ENCODE peak calls at places on chromosomes 7 and 10, in five cellular contexts. G, S, U, F and L are unnamed samples.

GRCh38 chr7:3063016-3063753 is 19.5 kb upstream of the CARD11 start:
- DNase-seq in G (peak), S (no peak), U (no peak), F (no peak), L (peak)

GRCh38 chr7:90387470-90388240 is 15.6 kb upstream of the CLDN12 start:
- DNase-seq in G (no peak), S (no peak), U (no peak), F (no peak), L (no peak)

GRCh38 chr10:123704812-123705211 is 38.7 kb downstream of the GPR26 start:
- DNase-seq in G (no peak), S (no peak), U (no peak), F (no peak), L (no peak)

GRCh38 chr10:34454590-34455289 is 360.4 kb downstream of the PARD3 start:
- DNase-seq in G (no peak), S (no peak), U (no peak), F (no peak), L (no peak)

GRCh38 chr7:830069-830468 is 2.2 kb upstream of the SUN1 start:
- DNase-seq in G (no peak), S (no peak), U (no peak), F (no peak), L (no peak)

GRCh38 chr10:94997763-94998174 is 59.3 kb downstream of the CYP2C9 start:
- DNase-seq in G (no peak), S (no peak), U (no peak), F (no peak), L (no peak)

GRCh38 chr7:6093375-6093774 is 62.2 kb downstream of the ANKRD61 start:
- DNase-seq in G (no peak), S (no peak), U (no peak), F (no peak), L (no peak)

GRCh38 chr10:133329401-133330202 is 7.1 kb downstream of the CALY start:
- DNase-seq in G (peak), S (peak), U (peak), F (peak), L (peak)

GRCh38 chr10:70404906-70405824 is 1.2 kb downstream of the EIF4EBP2 start:
- DNase-seq in G (no peak), S (peak), U (peak), F (no peak), L (peak)

GRCh38 chr10:75542902-75543301 is 111.5 kb downstream of the LRMDA start:
- DNase-seq in G (no peak), S (no peak), U (peak), F (no peak), L (no peak)

GRCh38 chr10:87053121-87053520 is 33.0 kb downstream of the FAM25A start:
- DNase-seq in G (no peak), S (peak), U (no peak), F (no peak), L (no peak)

GRCh38 chr7:137001041-137001440 is 132.6 kb downstream of the CHRM2 start:
- DNase-seq in G (no peak), S (no peak), U (no peak), F (no peak), L (no peak)

GRCh38 chr10:86951184-86951761 is 6.1 kb downstream of the MMRN2 start:
- DNase-seq in G (no peak), S (no peak), U (no peak), F (peak), L (no peak)

GRCh38 chr10:13100349-13101294 is 659 bp downstream of the OPTN start:
- DNase-seq in G (no peak), S (peak), U (no peak), F (no peak), L (peak)

GRCh38 chr7:92717982-92718716 is 118.2 kb downstream of the CDK6 start:
- DNase-seq in G (peak), S (peak), U (peak), F (peak), L (peak)

GRCh38 chr10:19964625-19965024 is 148.4 kb downstream of the PLXDC2 start:
- DNase-seq in G (no peak), S (no peak), U (no peak), F (no peak), L (no peak)

GRCh38 chr10:87804939-87805569 is 13.0 kb downstream of the ATAD1 start:
- DNase-seq in G (no peak), S (no peak), U (no peak), F (no peak), L (no peak)

GRCh38 chr7:37674534-37674933 is 9.0 kb upstream of the GPR141 start:
- DNase-seq in G (no peak), S (no peak), U (no peak), F (no peak), L (no peak)

GRCh38 chr7:74365320-74366022 is 76.3 kb downstream of the CLIP2 start:
- DNase-seq in G (no peak), S (peak), U (no peak), F (peak), L (no peak)

GRCh38 chr7:122148878-122149277 is 4.8 kb upstream of the AASS start:
- DNase-seq in G (no peak), S (no peak), U (no peak), F (no peak), L (no peak)

GRCh38 chr10:9188022-9188810 is 1133.7 kb downstream of the GATA3 start:
- DNase-seq in G (no peak), S (no peak), U (no peak), F (no peak), L (no peak)

GRCh38 chr7:158606111-158606510 is 18.5 kb upstream of the PTPRN2 start:
- DNase-seq in G (no peak), S (no peak), U (no peak), F (no peak), L (no peak)

GRCh38 chr10:60495357-60495756 is 105.7 kb upstream of the ANK3 start:
- DNase-seq in G (no peak), S (no peak), U (no peak), F (no peak), L (no peak)

GRCh38 chr7:149690688-149691446 is 82.5 kb downstream of the ZNF467 start:
- DNase-seq in G (no peak), S (no peak), U (peak), F (no peak), L (no peak)

GRCh38 chr7:71286336-71286735 is 154.4 kb downstream of the GALNT17 start:
- DNase-seq in G (no peak), S (no peak), U (no peak), F (no peak), L (no peak)

GRCh38 chr7:128407751-128408708 is 1.8 kb downstream of the IMPDH1 start:
- DNase-seq in G (no peak), S (no peak), U (no peak), F (no peak), L (no peak)

GRCh38 chr7:130942211-130942964 is 208.4 kb upstream of the KLF14 start:
- DNase-seq in G (no peak), S (no peak), U (no peak), F (no peak), L (no peak)

GRCh38 chr7:2017483-2017891 is 215.3 kb downstream of the MAD1L1 start:
- DNase-seq in G (no peak), S (no peak), U (no peak), F (no peak), L (no peak)

GRCh38 chr10:3780056-3780765 is 4.8 kb downstream of the KLF6 start:
- DNase-seq in G (no peak), S (no peak), U (no peak), F (no peak), L (no peak)

GRCh38 chr7:75842836-75843446 is 29.3 kb upstream of the CCL24 start:
- DNase-seq in G (peak), S (no peak), U (peak), F (no peak), L (peak)

GRCh38 chr10:15324611-15325010 is 46.5 kb downstream of the FAM171A1 start:
- DNase-seq in G (no peak), S (no peak), U (no peak), F (no peak), L (no peak)

GRCh38 chr10:93876391-93876790 is 17.4 kb upstream of the SLC35G1 start:
- DNase-seq in G (no peak), S (no peak), U (no peak), F (no peak), L (no peak)

GRCh38 chr10:17229967-17230682 is 2.1 kb downstream of the VIM start:
- DNase-seq in G (no peak), S (peak), U (no peak), F (no peak), L (peak)

GRCh38 chr7:83648464-83649241 is at the start of gene SEMA3E:
- DNase-seq in G (no peak), S (no peak), U (peak), F (no peak), L (no peak)

GRCh38 chr10:77253665-77254064 is 383.9 kb downstream of the KCNMA1 start:
- DNase-seq in G (no peak), S (no peak), U (no peak), F (no peak), L (no peak)